ENCODE peak calls at places on chromosomes 5 and 9, in ten cellular contexts. B is CD8-positive, alpha-beta T cell; V is AG10803; G is adrenal gland; W is A549; Y is mucosa of descending colon; O is left ventricle myocardium inferior; Q is colonic mucosa; P is stomach; S is GM12878. F is an unnamed sample.

GRCh38 chr9:109861499-109861898 is 81.5 kb downstream of the PALM2AKAP2 start:
- DNase-seq in B (no peak), V (peak; percentile 93), G (no peak), W (no peak), Y (no peak), O (no peak), Q (no peak), P (no peak), S (no peak), F (no peak)

GRCh38 chr5:170745481-170746061 is 38.0 kb upstream of the GABRP start:
- DNase-seq in B (no peak), V (peak; percentile 25), G (no peak), W (no peak), Y (peak; percentile 72), O (peak; percentile 67), Q (no peak), P (peak; percentile 65), S (no peak), F (peak; percentile 83)

GRCh38 chr5:122130152-122130551 is 806 bp downstream of the ZNF474 start:
- DNase-seq in B (no peak), V (no peak), G (no peak), W (no peak), Y (no peak), O (no peak), Q (no peak), P (no peak), S (no peak), F (no peak)

GRCh38 chr5:142697846-142698245 is 12.0 kb upstream of the FGF1 start:
- DNase-seq in B (no peak), V (peak; percentile 56), G (peak; percentile 40), W (no peak), Y (no peak), O (peak; percentile 68), Q (no peak), P (no peak), S (no peak), F (no peak)

GRCh38 chr5:33685873-33686550 is 205.8 kb downstream of the ADAMTS12 start:
- DNase-seq in B (no peak), V (no peak), G (no peak), W (no peak), Y (no peak), O (no peak), Q (no peak), P (no peak), S (no peak), F (no peak)

GRCh38 chr5:138336952-138337684 is 948 bp upstream of the FAM53C start:
- DNase-seq in B (no peak), V (peak; percentile 74), G (peak; percentile 72), W (peak; percentile 87), Y (peak; percentile 73), O (peak; percentile 80), Q (peak; percentile 81), P (peak; percentile 80), S (no peak), F (no peak)

GRCh38 chr9:35904338-35904737 is 1.7 kb upstream of the HRCT1 start:
- DNase-seq in B (no peak), V (no peak), G (no peak), W (no peak), Y (no peak), O (no peak), Q (no peak), P (no peak), S (no peak), F (no peak)

GRCh38 chr5:135559342-135559741 is 19.4 kb downstream of the CXCL14 start:
- DNase-seq in B (no peak), V (peak; percentile 14), G (no peak), W (peak; percentile 38), Y (no peak), O (no peak), Q (no peak), P (no peak), S (no peak), F (peak; percentile 74)

DNA sequence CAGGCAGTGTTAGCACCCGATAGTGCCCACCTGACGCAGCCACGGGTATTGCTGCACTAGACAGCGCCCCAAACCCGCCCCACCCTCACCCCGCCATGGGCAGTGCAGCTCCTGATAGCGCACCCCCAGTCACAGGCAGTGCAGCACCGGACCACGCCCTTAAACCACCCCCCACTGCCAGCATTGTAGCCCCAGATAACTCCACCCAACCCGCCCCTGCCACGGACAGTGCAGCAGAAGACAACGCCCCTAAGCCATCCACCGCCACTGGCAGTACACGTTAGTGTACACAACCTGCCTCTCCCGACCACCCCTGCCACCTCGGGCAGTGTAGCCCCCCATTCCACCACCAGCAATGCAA is 825 bp upstream of the PCAT7 start:
- DNase-seq in B (no peak), V (no peak), G (no peak), W (no peak), Y (peak; percentile 74), O (no peak), Q (peak; percentile 72), P (no peak), S (no peak), F (no peak)
- H3K4me3 ChIP-seq in B (no peak overlapping the region), V (no peak overlapping the region), G (no peak overlapping the region), W (peak overlapping the region; percentile 63), Y (peak overlapping the region; percentile 9), O (no peak overlapping the region), Q (peak overlapping the region; percentile 44), P (peak overlapping the region; percentile 47), S (no peak overlapping the region), F (peak overlapping the region; percentile 91)

GRCh38 chr9:211036-211435 is 3.6 kb upstream of the DOCK8 start:
- DNase-seq in B (no peak), V (no peak), G (peak; percentile 80), W (no peak), Y (no peak), O (no peak), Q (no peak), P (no peak), S (no peak), F (no peak)

GRCh38 chr9:211557-211956 is 3.1 kb upstream of the DOCK8 start:
- DNase-seq in B (no peak), V (no peak), G (peak; percentile 72), W (no peak), Y (no peak), O (no peak), Q (no peak), P (no peak), S (no peak), F (no peak)

GRCh38 chr9:215631-216155 is 1.0 kb downstream of the DOCK8 start:
- DNase-seq in B (no peak), V (no peak), G (no peak), W (no peak), Y (no peak), O (no peak), Q (no peak), P (no peak), S (no peak), F (no peak)

GRCh38 chr9:212265-212664 is 2.4 kb upstream of the DOCK8 start:
- DNase-seq in B (no peak), V (no peak), G (peak; percentile 27), W (no peak), Y (no peak), O (no peak), Q (no peak), P (no peak), S (no peak), F (no peak)

GRCh38 chr9:214488-215448 is at the start of gene DOCK8:
- DNase-seq in B (peak; percentile 27), V (no peak), G (peak; percentile 74), W (peak; percentile 75), Y (peak; percentile 85), O (peak; percentile 68), Q (peak; percentile 67), P (peak; percentile 83), S (no peak), F (no peak)
- TF ChIP-seq CTCF in B (no peak), V (no peak), G (peak; percentile 48), W (peak; percentile 50), Y (peak; percentile 29), O (peak; percentile 46), Q (no peak), P (no peak), S (peak; percentile 51), F (no peak)

GRCh38 chr9:105515811-105516413 is 42.0 kb upstream of the FKTN start:
- DNase-seq in B (no peak), V (no peak), G (no peak), W (no peak), Y (peak; percentile 19), O (no peak), Q (no peak), P (no peak), S (no peak), F (no peak)

GRCh38 chr9:105508530-105508929 is 49.4 kb upstream of the FKTN start:
- DNase-seq in B (no peak), V (no peak), G (no peak), W (no peak), Y (no peak), O (no peak), Q (no peak), P (no peak), S (no peak), F (no peak)

GRCh38 chr9:105507096-105507495 is 50.8 kb upstream of the FKTN start:
- DNase-seq in B (no peak), V (no peak), G (no peak), W (no peak), Y (no peak), O (no peak), Q (no peak), P (no peak), S (no peak), F (no peak)

GRCh38 chr9:105511486-105511885 is 46.4 kb upstream of the FKTN start:
- DNase-seq in B (no peak), V (no peak), G (no peak), W (no peak), Y (no peak), O (no peak), Q (no peak), P (no peak), S (no peak), F (no peak)

GRCh38 chr9:105510024-105510423 is 47.9 kb upstream of the FKTN start:
- DNase-seq in B (no peak), V (peak; percentile 62), G (no peak), W (no peak), Y (no peak), O (no peak), Q (no peak), P (no peak), S (peak; percentile 54), F (no peak)
- H3K4me3 ChIP-seq in B (no peak overlapping the region), V (no peak overlapping the region), G (no peak overlapping the region), W (no peak overlapping the region), Y (no peak overlapping the region), O (no peak overlapping the region), Q (no peak overlapping the region), P (no peak overlapping the region), S (no peak overlapping the region), F (no peak overlapping the region)

GRCh38 chr5:150284311-150284710 is 5.3 kb downstream of the CAMK2A start:
- DNase-seq in B (no peak), V (no peak), G (no peak), W (no peak), Y (no peak), O (no peak), Q (no peak), P (no peak), S (no peak), F (no peak)

GRCh38 chr5:150288361-150288760 is 1.2 kb downstream of the CAMK2A start:
- DNase-seq in B (no peak), V (no peak), G (no peak), W (no peak), Y (no peak), O (no peak), Q (no peak), P (no peak), S (no peak), F (no peak)

GRCh38 chr5:150283904-150284303 is 5.7 kb downstream of the CAMK2A start:
- DNase-seq in B (no peak), V (no peak), G (no peak), W (no peak), Y (no peak), O (no peak), Q (no peak), P (no peak), S (no peak), F (no peak)

GRCh38 chr5:150285114-150285513 is 4.5 kb downstream of the CAMK2A start:
- DNase-seq in B (no peak), V (no peak), G (no peak), W (no peak), Y (no peak), O (no peak), Q (no peak), P (no peak), S (no peak), F (no peak)

GRCh38 chr5:150286820-150287219 is 2.8 kb downstream of the CAMK2A start:
- DNase-seq in B (no peak), V (no peak), G (no peak), W (peak; percentile 57), Y (no peak), O (no peak), Q (no peak), P (no peak), S (no peak), F (peak; percentile 77)
- TF ChIP-seq CTCF in B (no peak), V (no peak), G (peak; percentile 31), W (peak; percentile 20), Y (no peak), O (peak; percentile 45), Q (peak; percentile 25), P (peak; percentile 8), S (peak; percentile 12), F (peak; percentile 82)